ENCODE peak calls at places on chromosomes 5 and 9, in nine cellular contexts. G is endothelial cell of umbilical vein, R is breast epithelium, H is stomach, Q is HepG2, K is sigmoid colon, V is HCT116, T is K562, B is upper lobe of left lung. C is an unnamed sample.

GRCh38 chr9:22136446-22137140 is 127.5 kb upstream of the CDKN2B start:
- DNase-seq in K (no peak), Q (no peak), G (no peak), V (no peak), H (no peak), T (no peak), R (no peak), B (no peak), C (no peak)

GRCh38 chr5:58477760-58478159 is 13.5 kb upstream of the GAPT start:
- DNase-seq in T (no peak), R (no peak), G (no peak), V (no peak), H (no peak), Q (no peak), K (no peak), B (no peak), C (no peak)

GRCh38 chr9:21708225-21708624 is 94.2 kb upstream of the MTAP start:
- DNase-seq in H (no peak), K (no peak), Q (no peak), G (no peak), V (peak), T (no peak), R (no peak), B (no peak), C (no peak)

GRCh38 chr5:82162568-82162967 is 115.6 kb downstream of the RPS23 start:
- DNase-seq in T (no peak), Q (no peak), K (no peak), R (no peak), V (no peak), H (no peak), B (no peak), G (no peak), C (no peak)

GRCh38 chr9:34988218-34989055 is 1.1 kb upstream of the DNAJB5 start:
- DNase-seq in V (no peak), K (no peak), R (no peak), T (no peak), B (peak), H (no peak), Q (no peak), G (no peak), C (peak)

GRCh38 chr5:98604301-98604700 is 169.2 kb upstream of the RGMB start:
- DNase-seq in G (no peak), H (no peak), Q (no peak), K (no peak), T (no peak), V (no peak), B (no peak), R (no peak), C (no peak)

GRCh38 chr5:40619406-40619805 is 60.3 kb upstream of the PTGER4 start:
- DNase-seq in V (no peak), R (no peak), G (no peak), Q (no peak), B (no peak), T (no peak), K (no peak), H (no peak), C (no peak)

GRCh38 chr9:9299134-9299533 is 1313.7 kb downstream of the PTPRD start:
- DNase-seq in R (no peak), V (no peak), Q (no peak), G (no peak), B (no peak), H (no peak), K (no peak), T (no peak), C (no peak)

GRCh38 chr5:6723122-6723885 is 10.1 kb downstream of the TENT4A start:
- DNase-seq in B (no peak), V (no peak), T (no peak), Q (no peak), R (no peak), K (no peak), G (no peak), H (no peak), C (no peak)

GRCh38 chr5:14628346-14628745 is 36.2 kb upstream of the OTULIN start:
- DNase-seq in H (no peak), B (no peak), G (peak), T (peak), Q (peak), R (no peak), K (no peak), V (no peak), C (no peak)

GRCh38 chr9:115216873-115217272 is 98.9 kb upstream of the TNC start:
- DNase-seq in B (no peak), Q (no peak), H (no peak), R (no peak), V (no peak), K (no peak), G (no peak), T (no peak), C (no peak)

GRCh38 chr5:112646139-112646941 is 91.3 kb upstream of the APC start:
- DNase-seq in K (no peak), B (no peak), Q (no peak), T (no peak), R (no peak), H (no peak), V (no peak), G (no peak), C (no peak)

DNA sequence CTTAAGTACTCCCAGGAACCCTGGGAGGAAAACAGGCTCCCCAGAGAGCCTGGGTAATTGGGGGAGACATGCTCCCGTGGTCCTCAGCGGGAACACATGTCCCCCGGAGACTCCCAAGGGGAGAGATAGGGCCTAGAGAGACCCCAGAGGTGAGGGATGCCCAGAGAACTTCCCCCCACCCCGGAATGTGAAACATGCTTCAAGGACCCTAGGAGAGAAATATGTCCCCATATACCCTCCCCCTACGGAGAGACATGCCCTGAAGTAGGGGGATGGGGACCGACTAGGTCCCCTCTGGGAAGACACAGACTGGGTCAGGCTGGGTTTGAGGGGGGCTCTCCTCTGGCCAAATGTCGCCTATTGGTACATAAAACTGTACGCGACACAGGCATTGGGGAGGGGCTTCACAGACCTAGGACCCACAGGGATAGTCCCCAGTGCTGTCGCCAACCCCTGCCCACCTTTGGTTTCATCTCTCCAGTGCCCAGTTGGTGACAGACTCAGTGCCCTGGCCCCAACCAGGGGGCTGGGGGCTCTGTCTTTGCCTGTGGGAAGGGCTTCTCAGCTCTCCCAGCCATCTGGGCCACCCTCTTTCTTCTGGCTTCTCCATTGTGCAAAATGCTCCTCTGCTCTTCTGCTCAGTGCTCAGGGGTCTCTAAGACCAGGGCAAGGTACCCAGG is 26.9 kb downstream of the PCDH1 start:
- DNase-seq in T (no peak), B (no peak), Q (no peak), H (no peak), G (no peak), R (no peak), V (no peak), K (no peak), C (no peak)
- H3K27ac ChIP-seq in T (no peak), B (peak), Q (no peak), H (peak), G (peak), R (peak), V (no peak), K (peak), C (peak)

DNA sequence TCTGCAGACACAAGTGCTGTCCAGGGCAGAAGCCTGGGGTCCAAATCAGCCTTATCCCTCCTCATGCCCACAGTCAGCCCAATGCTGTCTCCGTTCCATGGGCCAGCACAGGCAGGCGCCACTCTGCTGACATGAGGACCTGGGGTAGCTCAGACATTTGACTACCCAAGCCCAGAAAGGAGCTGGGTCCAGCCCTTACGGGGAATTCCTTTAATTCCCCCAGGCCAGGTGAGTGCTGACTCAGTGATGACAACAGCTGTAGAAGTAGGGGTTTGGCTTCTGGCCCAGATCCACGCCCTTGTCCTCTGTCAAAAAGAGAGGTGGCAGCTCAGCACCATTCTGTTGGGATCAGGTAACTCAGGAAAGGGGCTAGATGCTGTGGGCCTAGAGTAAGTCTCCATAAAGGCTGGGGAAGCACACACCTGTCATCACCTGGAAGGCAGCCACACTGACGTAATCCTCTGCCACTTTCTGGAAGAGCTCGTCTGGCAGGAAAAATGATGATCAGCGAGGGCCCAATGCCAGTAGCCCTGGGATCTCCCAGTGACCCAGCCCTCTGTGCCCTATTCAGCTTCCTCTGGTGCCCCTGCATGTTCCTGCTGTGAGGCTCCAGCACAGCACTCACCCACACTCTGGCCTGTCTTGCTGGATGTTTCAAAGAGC is 1.9 kb downstream of the RAB24 start:
- DNase-seq in K (peak), V (no peak), G (no peak), Q (no peak), T (no peak), H (peak), B (no peak), R (peak), C (peak)
- TF ChIP-seq POLR2A in K (no peak), V (no peak), G (no peak), Q (no peak), T (no peak), H (no peak), B (no peak), R (no peak), C (peak)

GRCh38 chr5:173481821-173482220 is 134.6 kb downstream of the BOD1 start:
- DNase-seq in B (no peak), T (no peak), H (no peak), G (no peak), K (no peak), Q (no peak), V (no peak), R (no peak), C (no peak)
- TF ChIP-seq POLR2AphosphoS5 in B (no peak), T (no peak), H (no peak), G (no peak), K (no peak), Q (no peak), V (no peak), R (no peak), C (no peak)

GRCh38 chr5:180718810-180719453 is 20.9 kb downstream of the OR2Y1 start:
- DNase-seq in K (no peak), R (no peak), H (no peak), T (peak), G (peak), V (peak), B (no peak), Q (peak), C (peak)
- H3K27ac ChIP-seq in K (no peak), R (no peak), H (no peak), T (no peak), G (no peak), V (no peak), B (no peak), Q (no peak), C (no peak)

GRCh38 chr9:124870723-124871122 is 8.8 kb downstream of the ARPC5L start:
- DNase-seq in V (no peak), T (no peak), K (no peak), H (no peak), B (no peak), G (no peak), Q (no peak), R (no peak), C (no peak)

GRCh38 chr9:124869466-124869985 is 7.6 kb downstream of the ARPC5L start:
- DNase-seq in G (peak), H (peak), Q (no peak), V (no peak), B (peak), R (no peak), K (no peak), T (peak), C (peak)

GRCh38 chr9:124869986-124870560 is 8.1 kb downstream of the ARPC5L start:
- DNase-seq in V (no peak), Q (peak), H (peak), T (peak), R (no peak), B (peak), G (peak), K (no peak), C (peak)

GRCh38 chr9:124868511-124869465 is 6.9 kb downstream of the ARPC5L start:
- DNase-seq in H (peak), R (peak), G (peak), B (peak), T (peak), V (peak), Q (peak), K (peak), C (peak)

GRCh38 chr9:124871156-124871561 is 9.2 kb downstream of the ARPC5L start:
- DNase-seq in H (no peak), V (no peak), Q (no peak), G (no peak), R (no peak), T (no peak), B (no peak), K (no peak), C (no peak)
- TF ChIP-seq POLR2A in H (no peak), V (no peak), Q (no peak), G (peak), R (no peak), T (no peak), B (no peak), K (no peak), C (no peak)

GRCh38 chr9:137029058-137029922 is 1.3 kb upstream of the ABCA2 start:
- DNase-seq in Q (peak), V (no peak), B (no peak), G (peak), R (peak), K (peak), T (peak), H (peak), C (peak)
- TF ChIP-seq POLR2AphosphoS5 in Q (no peak), V (no peak), B (no peak), G (no peak), R (no peak), K (no peak), T (no peak), H (peak), C (no peak)

GRCh38 chr5:95075079-95075478 is 209.8 kb downstream of the MCTP1 start:
- DNase-seq in B (no peak), T (no peak), R (no peak), G (no peak), K (no peak), V (no peak), Q (no peak), H (no peak), C (no peak)
- H3K27ac ChIP-seq in B (no peak), T (no peak), R (no peak), G (no peak), K (no peak), V (no peak), Q (no peak), H (no peak), C (no peak)

GRCh38 chr5:94884294-94884693 is 265.8 kb downstream of the SLF1 start:
- DNase-seq in B (no peak), Q (no peak), R (no peak), V (no peak), T (no peak), G (no peak), K (no peak), H (no peak), C (no peak)

GRCh38 chr5:94885931-94886330 is 267.5 kb downstream of the SLF1 start:
- DNase-seq in G (no peak), V (no peak), K (no peak), Q (no peak), R (no peak), B (no peak), T (no peak), H (no peak), C (no peak)

GRCh38 chr5:94891565-94892362 is 273.3 kb downstream of the SLF1 start:
- DNase-seq in R (no peak), V (no peak), K (no peak), B (no peak), Q (no peak), H (no peak), T (no peak), G (no peak), C (no peak)

GRCh38 chr5:94890907-94891306 is 272.4 kb downstream of the SLF1 start:
- DNase-seq in V (no peak), T (no peak), B (no peak), H (no peak), Q (no peak), R (no peak), G (no peak), K (no peak), C (no peak)

GRCh38 chr5:94888674-94889073 is 270.2 kb downstream of the SLF1 start:
- DNase-seq in T (no peak), Q (no peak), K (no peak), H (no peak), G (no peak), R (no peak), B (no peak), V (no peak), C (no peak)
- TF ChIP-seq POLR2A in T (no peak), Q (no peak), K (no peak), H (no peak), G (no peak), R (no peak), B (no peak), V (no peak), C (no peak)

GRCh38 chr5:116456036-116456435 is 118.6 kb downstream of the SEMA6A start:
- DNase-seq in H (no peak), T (no peak), Q (no peak), V (no peak), G (no peak), B (no peak), R (no peak), K (no peak), C (no peak)

GRCh38 chr5:116453920-116454319 is 120.7 kb downstream of the SEMA6A start:
- DNase-seq in R (no peak), V (no peak), G (no peak), B (no peak), H (no peak), Q (peak), T (no peak), K (no peak), C (no peak)

GRCh38 chr5:116455061-116455460 is 119.6 kb downstream of the SEMA6A start:
- DNase-seq in R (no peak), H (no peak), K (no peak), T (no peak), V (no peak), G (no peak), B (no peak), Q (no peak), C (no peak)

GRCh38 chr5:116452774-116453368 is 121.8 kb downstream of the SEMA6A start:
- DNase-seq in R (no peak), Q (peak), G (no peak), B (no peak), V (no peak), K (no peak), T (no peak), H (no peak), C (no peak)

DNA sequence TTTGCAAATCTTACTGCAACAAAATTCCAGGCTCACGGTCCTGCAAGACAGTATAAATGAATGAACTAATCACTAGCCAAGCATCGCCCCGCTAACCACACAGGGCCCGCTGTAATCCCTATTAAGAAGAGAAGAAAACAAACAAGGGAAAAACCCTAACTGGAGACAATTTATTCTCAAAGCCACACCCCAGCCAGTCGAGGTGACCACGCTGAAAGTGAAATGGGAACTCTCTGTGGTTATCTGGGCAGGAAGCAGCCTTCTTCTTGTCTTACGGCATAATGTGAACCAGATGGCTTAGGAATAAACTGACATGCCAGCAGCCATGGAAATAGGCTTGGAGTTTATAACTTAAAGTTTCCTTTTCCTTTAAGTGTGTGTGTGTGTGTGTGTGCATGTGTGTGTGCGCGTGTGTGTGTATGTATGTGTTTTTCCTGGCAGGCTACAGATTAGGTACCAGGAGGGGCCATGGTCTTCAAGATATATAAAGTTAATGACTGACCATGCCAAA is 120.2 kb downstream of the SEMA6A start:
- DNase-seq in V (no peak), G (peak), R (no peak), K (no peak), Q (no peak), T (no peak), B (no peak), H (no peak), C (no peak)
- TF ChIP-seq POLR2AphosphoS5 in V (no peak), G (no peak), R (no peak), K (peak), Q (no peak), T (no peak), B (peak), H (no peak), C (no peak)

C was measured in transverse colon.